ENCODE peak calls at places on chromosomes 3 and 15, in eight cellular contexts. One of them, this sample, is unnamed.

GRCh38 chr3:183172051-183172639 is 9.6 kb upstream of the LAMP3 start:
- DNase-seq in MM.1S: no peak
- DNase-seq in neural progenitor cell: no peak
- DNase-seq in astrocyte: no peak
- DNase-seq in HepG2: no peak
- DNase-seq in GM12878: no peak
- DNase-seq in HCT116: no peak
- DNase-seq in fibroblast of lung: no peak
- DNase-seq in this sample: no peak

GRCh38 chr15:23860290-23860751 is 173.2 kb upstream of the NDN start:
- DNase-seq in fibroblast of lung: no peak
- DNase-seq in MM.1S: no peak
- DNase-seq in astrocyte: no peak
- DNase-seq in HepG2: no peak
- DNase-seq in neural progenitor cell: peak
- DNase-seq in HCT116: no peak
- DNase-seq in GM12878: no peak
- DNase-seq in this sample: no peak

GRCh38 chr3:68009865-68010264 is 355.5 kb upstream of the SUCLG2 start:
- DNase-seq in fibroblast of lung: no peak
- DNase-seq in HCT116: no peak
- DNase-seq in MM.1S: no peak
- DNase-seq in astrocyte: no peak
- DNase-seq in GM12878: no peak
- DNase-seq in neural progenitor cell: no peak
- DNase-seq in HepG2: no peak
- DNase-seq in this sample: no peak

GRCh38 chr3:55074861-55075260 is 147.0 kb upstream of the LRTM1 start:
- DNase-seq in HepG2: no peak
- DNase-seq in neural progenitor cell: no peak
- DNase-seq in HCT116: no peak
- DNase-seq in MM.1S: no peak
- DNase-seq in fibroblast of lung: peak
- DNase-seq in astrocyte: no peak
- DNase-seq in GM12878: no peak
- DNase-seq in this sample: no peak

GRCh38 chr3:130644600-130645232 is 101.9 kb downstream of the PIK3R4 start:
- DNase-seq in MM.1S: no peak
- DNase-seq in HepG2: no peak
- DNase-seq in fibroblast of lung: no peak
- DNase-seq in neural progenitor cell: no peak
- DNase-seq in HCT116: no peak
- DNase-seq in astrocyte: no peak
- DNase-seq in GM12878: no peak
- DNase-seq in this sample: no peak

GRCh38 chr15:75032391-75032790 is 9.0 kb downstream of the PPCDC start:
- DNase-seq in HepG2: no peak
- DNase-seq in fibroblast of lung: no peak
- DNase-seq in HCT116: no peak
- DNase-seq in MM.1S: no peak
- DNase-seq in neural progenitor cell: no peak
- DNase-seq in astrocyte: no peak
- DNase-seq in GM12878: no peak
- DNase-seq in this sample: no peak

GRCh38 chr3:192571197-192571791 is 156.0 kb downstream of the FGF12 start:
- DNase-seq in fibroblast of lung: peak
- DNase-seq in GM12878: no peak
- DNase-seq in HepG2: no peak
- DNase-seq in MM.1S: no peak
- DNase-seq in astrocyte: peak
- DNase-seq in HCT116: no peak
- DNase-seq in neural progenitor cell: no peak
- DNase-seq in this sample: no peak

GRCh38 chr3:99842826-99843589 is 25.3 kb downstream of the CMSS1 start:
- DNase-seq in GM12878: no peak
- DNase-seq in HepG2: peak
- DNase-seq in astrocyte: peak
- DNase-seq in neural progenitor cell: peak
- DNase-seq in MM.1S: peak
- DNase-seq in HCT116: peak
- DNase-seq in fibroblast of lung: peak
- DNase-seq in this sample: no peak

GRCh38 chr3:174408310-174408709 is 450.8 kb upstream of the NAALADL2 start:
- DNase-seq in MM.1S: no peak
- DNase-seq in GM12878: no peak
- DNase-seq in fibroblast of lung: peak
- DNase-seq in HCT116: no peak
- DNase-seq in astrocyte: peak
- DNase-seq in neural progenitor cell: no peak
- DNase-seq in HepG2: no peak
- DNase-seq in this sample: no peak

DNA sequence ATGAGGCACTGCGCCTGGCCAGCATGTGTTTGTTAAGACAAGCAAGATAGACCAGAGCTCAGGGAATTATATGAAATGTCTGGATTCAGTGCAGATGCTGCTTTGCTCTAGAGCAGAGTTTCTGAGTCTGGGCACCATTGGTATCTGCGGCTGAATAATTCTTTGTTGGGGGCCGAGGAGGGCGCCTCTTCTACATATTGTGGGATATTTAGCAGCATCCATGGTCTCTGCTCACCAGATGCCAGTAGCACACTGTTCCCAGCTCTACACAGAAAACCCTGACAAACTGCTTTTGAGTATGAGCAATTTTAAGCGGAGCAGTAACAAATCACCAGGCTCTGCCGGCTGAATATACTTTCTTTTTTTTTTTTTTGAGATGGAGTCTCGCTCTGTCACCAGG is 3.6 kb upstream of the LDHAL6B start:
- DNase-seq in HepG2: no peak
- DNase-seq in HCT116: no peak
- DNase-seq in GM12878: no peak
- DNase-seq in astrocyte: no peak
- DNase-seq in neural progenitor cell: no peak
- DNase-seq in fibroblast of lung: no peak
- DNase-seq in MM.1S: no peak
- DNase-seq in this sample: no peak
- TF ChIP-seq EZH2 in HepG2: no peak
- TF ChIP-seq EZH2 in HCT116: no peak
- TF ChIP-seq EZH2 in GM12878: no peak
- TF ChIP-seq EZH2 in astrocyte: no peak
- TF ChIP-seq EZH2 in neural progenitor cell: no peak
- TF ChIP-seq EZH2 in fibroblast of lung: no peak
- TF ChIP-seq EZH2 in MM.1S: no peak
- TF ChIP-seq EZH2 in this sample: no peak

GRCh38 chr3:62368705-62369475 is 4.5 kb downstream of the FEZF2 start:
- DNase-seq in MM.1S: no peak
- DNase-seq in fibroblast of lung: no peak
- DNase-seq in HepG2: no peak
- DNase-seq in HCT116: no peak
- DNase-seq in neural progenitor cell: peak
- DNase-seq in astrocyte: no peak
- DNase-seq in GM12878: no peak
- DNase-seq in this sample: no peak
- TF ChIP-seq EZH2 in MM.1S: no peak
- TF ChIP-seq EZH2 in fibroblast of lung: no peak
- TF ChIP-seq EZH2 in HepG2: no peak
- TF ChIP-seq EZH2 in HCT116: no peak
- TF ChIP-seq EZH2 in neural progenitor cell: peak
- TF ChIP-seq EZH2 in astrocyte: peak
- TF ChIP-seq EZH2 in GM12878: no peak
- TF ChIP-seq EZH2 in this sample: no peak

GRCh38 chr3:186361246-186361611 is 805 bp downstream of the DGKG start:
- DNase-seq in MM.1S: no peak
- DNase-seq in neural progenitor cell: peak
- DNase-seq in HCT116: no peak
- DNase-seq in GM12878: no peak
- DNase-seq in HepG2: no peak
- DNase-seq in astrocyte: no peak
- DNase-seq in fibroblast of lung: no peak
- DNase-seq in this sample: no peak
- TF ChIP-seq EZH2 in MM.1S: no peak
- TF ChIP-seq EZH2 in neural progenitor cell: no peak
- TF ChIP-seq EZH2 in HCT116: no peak
- TF ChIP-seq EZH2 in GM12878: no peak
- TF ChIP-seq EZH2 in HepG2: no peak
- TF ChIP-seq EZH2 in astrocyte: no peak
- TF ChIP-seq EZH2 in fibroblast of lung: no peak
- TF ChIP-seq EZH2 in this sample: no peak

GRCh38 chr15:57375827-57376694 is at the start of gene CGNL1:
- DNase-seq in HCT116: no peak
- DNase-seq in fibroblast of lung: no peak
- DNase-seq in MM.1S: no peak
- DNase-seq in astrocyte: no peak
- DNase-seq in HepG2: peak
- DNase-seq in GM12878: no peak
- DNase-seq in neural progenitor cell: peak
- DNase-seq in this sample: no peak
- TF ChIP-seq EZH2 in HCT116: no peak
- TF ChIP-seq EZH2 in fibroblast of lung: peak
- TF ChIP-seq EZH2 in MM.1S: no peak
- TF ChIP-seq EZH2 in astrocyte: peak
- TF ChIP-seq EZH2 in HepG2: no peak
- TF ChIP-seq EZH2 in GM12878: peak
- TF ChIP-seq EZH2 in neural progenitor cell: peak
- TF ChIP-seq EZH2 in this sample: no peak

GRCh38 chr15:96414875-96415274 is 84.4 kb downstream of the NR2F2 start:
- DNase-seq in astrocyte: no peak
- DNase-seq in HepG2: no peak
- DNase-seq in HCT116: no peak
- DNase-seq in MM.1S: no peak
- DNase-seq in neural progenitor cell: no peak
- DNase-seq in fibroblast of lung: no peak
- DNase-seq in GM12878: no peak
- DNase-seq in this sample: no peak
- TF ChIP-seq EZH2 in astrocyte: no peak
- TF ChIP-seq EZH2 in HepG2: no peak
- TF ChIP-seq EZH2 in HCT116: no peak
- TF ChIP-seq EZH2 in MM.1S: no peak
- TF ChIP-seq EZH2 in neural progenitor cell: no peak
- TF ChIP-seq EZH2 in fibroblast of lung: no peak
- TF ChIP-seq EZH2 in GM12878: no peak
- TF ChIP-seq EZH2 in this sample: no peak

GRCh38 chr15:78338756-78339155 is 1.4 kb upstream of the CRABP1 start:
- DNase-seq in HCT116: no peak
- DNase-seq in fibroblast of lung: no peak
- DNase-seq in GM12878: no peak
- DNase-seq in HepG2: no peak
- DNase-seq in neural progenitor cell: no peak
- DNase-seq in astrocyte: no peak
- DNase-seq in MM.1S: no peak
- DNase-seq in this sample: no peak

GRCh38 chr15:78340243-78341056 is at the start of gene CRABP1:
- DNase-seq in MM.1S: no peak
- DNase-seq in HCT116: no peak
- DNase-seq in GM12878: no peak
- DNase-seq in HepG2: no peak
- DNase-seq in astrocyte: no peak
- DNase-seq in neural progenitor cell: peak
- DNase-seq in fibroblast of lung: no peak
- DNase-seq in this sample: no peak

GRCh38 chr15:78343431-78343830 is 3.3 kb downstream of the CRABP1 start:
- DNase-seq in MM.1S: no peak
- DNase-seq in neural progenitor cell: peak
- DNase-seq in HCT116: no peak
- DNase-seq in astrocyte: no peak
- DNase-seq in GM12878: no peak
- DNase-seq in fibroblast of lung: no peak
- DNase-seq in HepG2: no peak
- DNase-seq in this sample: no peak

GRCh38 chr15:78339559-78339958 is 594 bp upstream of the CRABP1 start:
- DNase-seq in fibroblast of lung: no peak
- DNase-seq in astrocyte: no peak
- DNase-seq in MM.1S: no peak
- DNase-seq in HCT116: no peak
- DNase-seq in neural progenitor cell: no peak
- DNase-seq in GM12878: no peak
- DNase-seq in HepG2: no peak
- DNase-seq in this sample: no peak

GRCh38 chr15:78341057-78341763 is 1.1 kb downstream of the CRABP1 start:
- DNase-seq in MM.1S: no peak
- DNase-seq in HCT116: no peak
- DNase-seq in astrocyte: no peak
- DNase-seq in fibroblast of lung: no peak
- DNase-seq in HepG2: no peak
- DNase-seq in neural progenitor cell: peak
- DNase-seq in GM12878: no peak
- DNase-seq in this sample: no peak
- TF ChIP-seq EZH2 in MM.1S: no peak
- TF ChIP-seq EZH2 in HCT116: no peak
- TF ChIP-seq EZH2 in astrocyte: peak
- TF ChIP-seq EZH2 in fibroblast of lung: peak
- TF ChIP-seq EZH2 in HepG2: peak
- TF ChIP-seq EZH2 in neural progenitor cell: no peak
- TF ChIP-seq EZH2 in GM12878: no peak
- TF ChIP-seq EZH2 in this sample: no peak

GRCh38 chr15:82231233-82231632 is 31.3 kb downstream of the EFL1 start:
- DNase-seq in HepG2: no peak
- DNase-seq in fibroblast of lung: no peak
- DNase-seq in HCT116: no peak
- DNase-seq in GM12878: no peak
- DNase-seq in MM.1S: no peak
- DNase-seq in neural progenitor cell: no peak
- DNase-seq in astrocyte: no peak
- DNase-seq in this sample: no peak
- TF ChIP-seq EZH2 in HepG2: no peak
- TF ChIP-seq EZH2 in fibroblast of lung: no peak
- TF ChIP-seq EZH2 in HCT116: no peak
- TF ChIP-seq EZH2 in GM12878: no peak
- TF ChIP-seq EZH2 in MM.1S: no peak
- TF ChIP-seq EZH2 in neural progenitor cell: no peak
- TF ChIP-seq EZH2 in astrocyte: no peak
- TF ChIP-seq EZH2 in this sample: no peak

This sample was measured in DND-41.